ENCODE peak calls at places on chromosomes 16 and 17, in four cellular contexts. A is C1 segment of cervical spinal cord; N is stimulated activated naive CD4-positive, alpha-beta T cell; T is H4. V is an unnamed sample.

GRCh38 chr16:52549011-52549692 is 2.2 kb upstream of the TOX3 start:
- DNase-seq in A (no peak), T (no peak), N (no peak), V (no peak)

GRCh38 chr16:50272687-50273381 is 6.5 kb downstream of the ADCY7 start:
- DNase-seq in A (no peak), T (no peak), N (no peak), V (no peak)

GRCh38 chr16:4306439-4307214 is 9.2 kb upstream of the GLIS2 start:
- DNase-seq in N (peak; percentile 39), A (no peak), T (no peak), V (no peak)

GRCh38 chr17:36858119-36859002 is 78.9 kb upstream of the LHX1 start:
- DNase-seq in A (no peak), T (no peak), N (no peak), V (no peak)

GRCh38 chr17:80095038-80095843 is 6.1 kb upstream of the GAA start:
- DNase-seq in A (no peak), N (no peak), T (no peak), V (no peak)

GRCh38 chr17:10061131-10061581 is 137.2 kb downstream of the GAS7 start:
- DNase-seq in A (no peak), T (peak; percentile 29), N (no peak), V (no peak)

GRCh38 chr16:87499189-87499486 is 6.3 kb upstream of the ZCCHC14 start:
- DNase-seq in T (peak; percentile 31), N (no peak), A (no peak), V (no peak)

GRCh38 chr17:70976447-70976846 is 807.1 kb downstream of the KCNJ2 start:
- DNase-seq in T (no peak), N (no peak), A (no peak), V (no peak)

GRCh38 chr17:68182940-68183551 is 64.8 kb upstream of the AMZ2 start:
- DNase-seq in A (no peak), T (no peak), N (peak; percentile 63), V (peak; percentile 40)

GRCh38 chr17:78108726-78109488 is 19.6 kb downstream of the TMC6 start:
- DNase-seq in N (no peak), T (no peak), A (no peak), V (no peak)

V was measured in activated B cell treated with CpG ODN at 0.5 μM for 24 hours.